ENCODE peak calls at places on chromosomes 13 and 19, in nine cellular contexts. M is pancreas, H is ascending aorta, P is BJ, E is fibroblast of lung, K is astrocyte of the cerebellum, C is upper lobe of left lung, B is cardiac muscle cell, Q is mammary epithelial cell. A is an unnamed sample.

GRCh38 chr19:14433454-14434156 is 499 bp downstream of the PKN1 start:
- DNase-seq in M (peak; percentile 82), H (no peak), P (no peak), E (no peak), K (no peak), C (peak; percentile 49), B (no peak), Q (no peak), A (no peak)

GRCh38 chr13:99320693-99321481 is 13.7 kb upstream of the GPR183 start:
- DNase-seq in M (no peak), H (no peak), P (peak; percentile 53), E (peak; percentile 91), K (peak; percentile 86), C (no peak), B (no peak), Q (peak; percentile 81), A (peak; percentile 72)

GRCh38 chr13:25886438-25887214 is 165.2 kb downstream of the SHISA2 start:
- DNase-seq in M (no peak), H (no peak), P (no peak), E (peak; percentile 95), K (peak; percentile 65), C (no peak), B (no peak), Q (peak; percentile 93), A (peak; percentile 56)

GRCh38 chr19:18932216-18932841 is 8.7 kb downstream of the HOMER3 start:
- DNase-seq in M (no peak), H (no peak), P (no peak), E (peak; percentile 40), K (no peak), C (peak; percentile 79), B (peak; percentile 88), Q (no peak), A (no peak)

GRCh38 chr19:48635966-48636858 is 967 bp downstream of the DBP start:
- DNase-seq in M (peak; percentile 86), H (no peak), P (no peak), E (no peak), K (no peak), C (peak; percentile 64), B (peak; percentile 36), Q (no peak), A (no peak)

GRCh38 chr19:7515091-7515470 is 822 bp upstream of the ZNF358 start:
- DNase-seq in M (no peak), H (peak; percentile 66), P (no peak), E (peak; percentile 82), K (no peak), C (no peak), B (no peak), Q (no peak), A (no peak)

GRCh38 chr19:19552811-19553210 is 14.7 kb downstream of the CILP2 start:
- DNase-seq in M (no peak), H (no peak), P (no peak), E (peak; percentile 21), K (no peak), C (no peak), B (peak; percentile 56), Q (no peak), A (no peak)

GRCh38 chr13:51305558-51305957 is 33.9 kb upstream of the SERPINE3 start:
- DNase-seq in M (no peak), H (no peak), P (no peak), E (peak; percentile 15), K (no peak), C (no peak), B (no peak), Q (no peak), A (no peak)

GRCh38 chr13:50760751-50761150 is 82.7 kb downstream of the DLEU7 start:
- DNase-seq in M (no peak), H (no peak), P (no peak), E (no peak), K (no peak), C (no peak), B (no peak), Q (no peak), A (no peak)

GRCh38 chr13:59391696-59392095 is 772.0 kb downstream of the DIAPH3 start:
- DNase-seq in M (no peak), H (no peak), P (no peak), E (peak; percentile 84), K (peak; percentile 71), C (peak; percentile 43), B (peak; percentile 85), Q (peak; percentile 44), A (peak; percentile 44)

GRCh38 chr13:20828540-20829364 is 55.0 kb upstream of the EEF1AKMT1 start:
- DNase-seq in M (no peak), H (no peak), P (no peak), E (peak; percentile 77), K (peak; percentile 47), C (no peak), B (peak; percentile 63), Q (peak; percentile 45), A (peak; percentile 34)

GRCh38 chr13:34208326-34208725 is 390.4 kb downstream of the RFC3 start:
- DNase-seq in M (no peak), H (no peak), P (peak; percentile 37), E (no peak), K (no peak), C (no peak), B (no peak), Q (no peak), A (peak; percentile 32)

GRCh38 chr13:44267966-44268365 is 105.7 kb upstream of the SERP2 start:
- DNase-seq in M (no peak), H (no peak), P (no peak), E (peak; percentile 74), K (peak; percentile 70), C (no peak), B (no peak), Q (peak; percentile 46), A (peak; percentile 88)

GRCh38 chr13:32381539-32381938 is 46.4 kb downstream of the N4BP2L1 start:
- DNase-seq in M (no peak), H (no peak), P (no peak), E (peak; percentile 61), K (peak; percentile 11), C (no peak), B (peak; percentile 49), Q (peak; percentile 13), A (no peak)

GRCh38 chr13:95607363-95607762 is 37.1 kb downstream of the DZIP1 start:
- DNase-seq in M (no peak), H (no peak), P (no peak), E (peak; percentile 63), K (peak; percentile 26), C (no peak), B (no peak), Q (peak; percentile 86), A (peak; percentile 13)

GRCh38 chr13:113080901-113081521 is 24.6 kb upstream of the F7 start:
- DNase-seq in M (peak; percentile 51), H (no peak), P (no peak), E (no peak), K (no peak), C (no peak), B (peak; percentile 19), Q (no peak), A (no peak)

GRCh38 chr19:35712910-35713845 is 4.6 kb upstream of the KMT2B start:
- DNase-seq in M (no peak), H (no peak), P (no peak), E (no peak), K (no peak), C (no peak), B (no peak), Q (no peak), A (no peak)
- H3K4me3 ChIP-seq in M (no peak overlapping the region), H (no peak overlapping the region), P (no peak overlapping the region), E (no peak overlapping the region), K (no peak overlapping the region), C (no peak overlapping the region), B (no peak overlapping the region), Q (no peak overlapping the region), A (no peak overlapping the region)

GRCh38 chr19:34559045-34559444 is 77.5 kb downstream of the WTIP start:
- DNase-seq in M (peak; percentile 83), H (no peak), P (no peak), E (no peak), K (no peak), C (no peak), B (no peak), Q (no peak), A (no peak)

GRCh38 chr19:34560229-34560628 is 78.7 kb downstream of the WTIP start:
- DNase-seq in M (no peak), H (no peak), P (no peak), E (no peak), K (no peak), C (no peak), B (no peak), Q (no peak), A (no peak)

GRCh38 chr19:34555447-34555846 is 73.9 kb downstream of the WTIP start:
- DNase-seq in M (no peak), H (no peak), P (no peak), E (peak; percentile 1), K (no peak), C (no peak), B (no peak), Q (peak; percentile 9), A (no peak)

DNA sequence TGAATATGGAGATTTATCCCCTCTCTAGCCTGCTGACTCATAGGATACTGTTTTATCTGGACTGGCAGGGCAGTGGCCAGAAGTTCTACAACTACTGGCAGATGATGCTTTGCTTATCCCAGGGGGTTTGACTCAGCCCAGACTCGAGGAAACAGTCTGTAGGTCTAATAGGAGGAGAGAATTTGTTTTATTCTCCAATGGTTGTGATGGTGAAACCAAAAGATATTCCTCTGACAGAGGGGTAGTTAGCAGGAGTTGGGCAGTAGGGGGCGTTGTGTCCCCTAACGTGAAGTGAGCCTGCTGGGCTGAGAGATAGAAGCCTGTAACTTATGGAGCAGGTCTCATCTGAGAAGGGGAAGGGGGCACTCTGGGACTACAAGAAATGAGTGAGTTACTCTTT is 74.9 kb downstream of the WTIP start:
- DNase-seq in M (peak; percentile 54), H (no peak), P (no peak), E (no peak), K (no peak), C (no peak), B (peak; percentile 10), Q (peak; percentile 14), A (peak; percentile 16)
- TF ChIP-seq CTCF in M (peak; percentile 37), H (no peak), P (peak; percentile 31), E (peak; percentile 20), K (no peak), C (no peak), B (peak; percentile 52), Q (peak; percentile 36), A (peak; percentile 47)

GRCh38 chr13:73428137-73428536 is 369.3 kb downstream of the KLF5 start:
- DNase-seq in M (no peak), H (no peak), P (peak; percentile 15), E (peak; percentile 53), K (peak; percentile 81), C (no peak), B (no peak), Q (peak; percentile 96), A (no peak)
- H3K4me3 ChIP-seq in M (no peak overlapping the region), H (no peak overlapping the region), P (no peak overlapping the region), E (no peak overlapping the region), K (no peak overlapping the region), C (no peak overlapping the region), B (no peak overlapping the region), Q (no peak overlapping the region), A (no peak overlapping the region)

GRCh38 chr19:42422092-42422575 is 5.1 kb downstream of the LIPE start:
- DNase-seq in M (no peak), H (no peak), P (no peak), E (no peak), K (no peak), C (no peak), B (no peak), Q (no peak), A (no peak)
- TF ChIP-seq CTCF in M (no peak), H (no peak), P (no peak), E (no peak), K (no peak), C (no peak), B (no peak), Q (no peak), A (no peak)

A was measured in AG09309.